ENCODE peak calls at places on chromosomes 2 and 18, in six cellular contexts. T is body of pancreas, E is mucosa of descending colon, V is stomach, L is MCF 10A, J is IMR-90. Z is an unnamed sample.

GRCh38 chr2:231297108-231297908 is 98.2 kb upstream of the B3GNT7 start:
- DNase-seq in E (peak; percentile 77), J (peak; percentile 54), T (peak; percentile 73), V (peak; percentile 69), L (peak; percentile 51), Z (peak; percentile 78)

GRCh38 chr2:217370391-217370790 is 510.5 kb upstream of the TNP1 start:
- DNase-seq in V (no peak), T (no peak), J (peak; percentile 77), L (peak; percentile 75), E (no peak), Z (no peak)

GRCh38 chr2:203814661-203815540 is 52.7 kb upstream of the CTLA4 start:
- DNase-seq in T (peak; percentile 42), E (peak; percentile 70), L (peak; percentile 79), V (peak; percentile 54), J (peak; percentile 82), Z (peak; percentile 74)

GRCh38 chr2:240997856-240998705 is at the start of gene SNED1:
- DNase-seq in L (peak; percentile 81), V (peak; percentile 93), J (peak; percentile 66), E (peak; percentile 95), T (peak; percentile 91), Z (peak; percentile 82)

GRCh38 chr18:61333746-61334490 is 688 bp downstream of the CDH20 start:
- DNase-seq in V (no peak), J (no peak), L (no peak), T (no peak), E (no peak), Z (peak; percentile 10)

GRCh38 chr2:195694553-195694952 is 37.5 kb downstream of the SLC39A10 start:
- DNase-seq in V (no peak), E (no peak), L (no peak), T (no peak), J (no peak), Z (no peak)

GRCh38 chr18:32276896-32277295 is 87.1 kb downstream of the MEP1B start:
- DNase-seq in V (no peak), J (no peak), L (no peak), T (no peak), E (no peak), Z (no peak)

GRCh38 chr2:238504181-238504711 is 77.5 kb downstream of the ASB1 start:
- DNase-seq in V (no peak), L (no peak), E (no peak), J (no peak), T (no peak), Z (no peak)

GRCh38 chr2:173076557-173077345 is 1.1 kb downstream of the MAP3K20 start:
- DNase-seq in T (peak; percentile 38), J (peak; percentile 48), E (peak; percentile 12), V (peak; percentile 44), L (peak; percentile 51), Z (peak; percentile 37)

GRCh38 chr2:74142340-74142739 is 5.4 kb downstream of the BOLA3 start:
- DNase-seq in E (no peak), T (no peak), V (no peak), J (no peak), L (peak; percentile 12), Z (no peak)

GRCh38 chr2:102724553-102724952 is 37.3 kb upstream of the TMEM182 start:
- DNase-seq in E (no peak), L (no peak), J (no peak), T (no peak), V (no peak), Z (no peak)

DNA sequence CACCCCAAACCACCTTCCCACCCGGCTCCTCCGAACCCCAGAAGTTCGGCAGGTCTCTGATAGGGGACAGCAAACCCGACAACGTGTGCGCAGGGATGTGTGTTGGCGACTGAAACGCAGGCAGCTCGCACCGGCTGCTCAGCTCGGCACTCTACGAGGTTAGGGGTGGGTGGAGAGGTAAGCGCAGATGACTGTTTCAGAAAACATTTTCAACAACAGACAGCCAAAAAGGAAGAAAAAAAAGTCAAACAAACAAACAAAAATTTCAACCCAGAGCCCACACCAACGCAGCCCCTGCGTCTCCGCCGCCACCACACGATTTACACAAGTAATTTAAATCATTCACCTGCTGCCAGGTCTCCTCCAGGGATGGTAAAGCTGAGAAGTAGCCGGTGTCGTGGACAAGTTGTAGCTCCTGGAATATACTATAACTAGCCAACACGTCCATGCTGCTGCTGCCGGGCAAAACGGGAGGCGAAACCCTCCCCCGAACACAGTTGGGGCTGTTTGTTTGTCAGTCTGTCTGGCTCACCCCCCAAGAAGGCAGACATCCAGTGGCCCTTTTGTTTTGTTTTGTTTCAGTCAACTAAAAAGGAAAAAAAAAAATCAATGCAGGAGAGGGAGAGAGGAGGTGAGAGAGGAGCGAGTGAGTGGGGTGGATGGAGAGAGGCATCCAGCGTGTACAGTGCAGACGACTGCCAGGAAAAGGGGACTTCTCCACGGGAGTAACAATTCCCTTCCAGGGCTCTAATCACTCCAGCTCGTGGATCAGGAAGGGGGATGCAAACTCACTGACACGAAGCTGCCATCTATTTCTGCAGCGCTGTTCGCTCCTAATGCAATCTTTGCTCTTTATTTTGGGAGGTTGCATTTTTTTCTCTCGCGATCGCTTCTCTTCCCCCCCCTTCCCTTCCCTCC is at the start of gene KLF7:
- DNase-seq in J (peak; percentile 51), L (peak; percentile 36), T (peak; percentile 60), E (peak; percentile 41), V (peak; percentile 54), Z (peak; percentile 49)
- TF ChIP-seq CTCF in J (no peak), L (no peak), T (no peak), E (no peak), V (no peak), Z (no peak)

GRCh38 chr2:233972941-233973575 is 55.9 kb downstream of the TRPM8 start:
- DNase-seq in E (no peak), T (no peak), V (no peak), J (no peak), L (peak; percentile 39), Z (no peak)
- TF ChIP-seq CTCF in E (no peak), T (no peak), V (no peak), J (no peak), L (no peak), Z (no peak)

DNA sequence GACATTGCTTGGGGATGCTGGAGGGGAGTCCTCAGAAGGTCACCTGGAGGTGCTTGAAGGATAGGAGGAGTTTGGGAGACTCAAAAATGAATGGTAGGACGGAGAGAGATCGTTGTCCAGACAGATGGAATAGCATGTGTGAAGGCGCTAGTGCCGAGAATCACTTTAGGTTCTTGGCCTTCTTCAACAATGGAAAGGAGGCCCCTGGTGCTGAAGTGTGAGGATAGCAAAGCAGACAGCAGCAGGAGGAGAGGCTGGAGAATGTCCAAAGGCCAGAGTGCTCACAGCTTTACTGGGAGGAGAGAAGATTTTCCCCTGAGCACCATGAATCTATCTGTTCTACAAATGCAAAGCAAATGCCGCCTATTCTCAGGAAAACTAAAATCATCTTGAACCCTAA is 456.3 kb downstream of the LPIN1 start:
- DNase-seq in E (peak; percentile 7), V (no peak), L (no peak), T (no peak), J (peak; percentile 42), Z (no peak)
- TF ChIP-seq CTCF in E (no peak), V (no peak), L (no peak), T (no peak), J (no peak), Z (no peak)

DNA sequence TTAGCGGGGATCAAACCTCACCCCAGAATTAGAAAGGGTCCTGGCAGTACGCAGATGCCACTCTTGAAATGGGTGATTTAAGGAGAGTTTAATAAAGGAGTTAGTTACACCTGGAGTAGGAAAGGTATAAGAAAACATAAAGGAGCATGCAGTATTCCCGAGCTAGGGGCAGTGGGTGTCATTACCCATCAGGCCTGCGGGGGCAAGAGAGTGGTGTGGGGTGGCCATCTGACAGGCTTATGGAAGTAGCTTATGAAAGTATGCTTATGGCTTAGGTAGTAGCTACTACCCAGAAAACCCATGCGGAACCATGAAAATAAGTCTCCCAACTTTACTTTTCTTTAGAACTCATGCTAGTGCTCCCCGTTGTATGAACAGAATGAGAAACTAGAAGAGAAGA is 568.9 kb upstream of the ACVR2A start:
- DNase-seq in J (no peak), E (no peak), V (no peak), L (peak; percentile 14), T (no peak), Z (no peak)
- TF ChIP-seq CTCF in J (no peak), E (no peak), V (no peak), L (no peak), T (no peak), Z (no peak)

Z was measured in GM20000.